ENCODE peak calls at places on chromosomes 16 and 17, in nine cellular contexts. A is NB4, L is fibroblast of mammary gland, B is SK-N-SH, W is cardiac muscle cell, Q is lower lobe of right lung, V is adipocyte, F is HCT116, C is endodermal cell. S is an unnamed sample.

GRCh38 chr17:59406808-59407381 is 75.4 kb downstream of the YPEL2 start:
- DNase-seq in F (no peak), V (peak), B (peak), C (no peak), A (no peak), L (peak), W (no peak), Q (no peak), S (peak)

GRCh38 chr17:17351901-17352781 is 49.0 kb downstream of the NT5M start:
- DNase-seq in Q (no peak), F (no peak), B (peak), C (peak), A (peak), L (peak), W (no peak), V (no peak), S (no peak)

GRCh38 chr17:21378553-21378952 is 2.4 kb downstream of the KCNJ12 start:
- DNase-seq in W (no peak), Q (no peak), C (no peak), A (no peak), F (no peak), V (no peak), L (no peak), B (no peak), S (no peak)

GRCh38 chr17:17525956-17526355 is 29.8 kb upstream of the RASD1 start:
- DNase-seq in F (no peak), V (no peak), L (no peak), C (no peak), Q (no peak), A (no peak), B (no peak), W (no peak), S (no peak)

GRCh38 chr17:49965522-49965905 is 3.5 kb upstream of the DLX4 start:
- DNase-seq in L (no peak), V (no peak), B (no peak), W (no peak), A (peak), F (no peak), C (peak), Q (no peak), S (no peak)

GRCh38 chr16:27228621-27229501 is 25.5 kb downstream of the KDM8 start:
- DNase-seq in V (no peak), C (no peak), L (no peak), F (no peak), W (peak), Q (peak), A (peak), B (no peak), S (peak)

GRCh38 chr17:78356163-78356713 is 3.6 kb downstream of the SOCS3 start:
- DNase-seq in V (peak), C (peak), A (peak), W (peak), L (peak), Q (peak), F (no peak), B (no peak), S (peak)

GRCh38 chr17:61389670-61390478 is 9.8 kb upstream of the TBX2 start:
- DNase-seq in V (peak), Q (no peak), B (peak), A (peak), F (no peak), W (peak), C (peak), L (no peak), S (no peak)

GRCh38 chr17:77884019-77884418 is 74.5 kb upstream of the TNRC6C start:
- DNase-seq in V (no peak), A (no peak), L (no peak), Q (peak), W (peak), B (peak), C (peak), F (no peak), S (no peak)

GRCh38 chr16:64292953-64293352 is 828.9 kb downstream of the CDH11 start:
- DNase-seq in Q (no peak), F (no peak), V (no peak), B (no peak), W (no peak), A (no peak), C (no peak), L (peak), S (no peak)

GRCh38 chr16:29663020-29663828 is at the start of gene SPN:
- DNase-seq in C (peak), B (no peak), V (no peak), Q (peak), W (peak), A (peak), F (no peak), L (no peak), S (no peak)

GRCh38 chr17:77132411-77133086 is 8.2 kb upstream of the SEC14L1 start:
- DNase-seq in C (no peak), L (peak), V (peak), Q (no peak), W (no peak), F (no peak), B (no peak), A (no peak), S (no peak)

GRCh38 chr16:84055366-84055765 is 12.8 kb upstream of the SLC38A8 start:
- DNase-seq in Q (no peak), V (no peak), C (no peak), A (no peak), L (no peak), F (no peak), W (no peak), B (no peak), S (no peak)

GRCh38 chr17:66169839-66170238 is 22.1 kb downstream of the CEP112 start:
- DNase-seq in Q (no peak), B (no peak), C (no peak), W (no peak), F (no peak), V (no peak), A (no peak), L (no peak), S (no peak)

GRCh38 chr17:63113167-63113566 is 147.1 kb downstream of the TANC2 start:
- DNase-seq in F (no peak), W (no peak), V (no peak), Q (no peak), B (no peak), L (peak), C (no peak), A (peak), S (no peak)

GRCh38 chr17:68197091-68197996 is 50.5 kb upstream of the AMZ2 start:
- DNase-seq in V (no peak), W (no peak), C (peak), F (no peak), L (no peak), B (peak), A (no peak), Q (no peak), S (no peak)

GRCh38 chr16:56675685-56676210 is 6.1 kb downstream of the MT1H start:
- DNase-seq in C (peak), F (no peak), Q (no peak), V (no peak), W (no peak), L (no peak), A (no peak), B (no peak), S (no peak)

GRCh38 chr16:68070811-68071546 is 14.2 kb upstream of the NFATC3 start:
- DNase-seq in B (no peak), V (no peak), F (no peak), W (no peak), A (no peak), L (no peak), Q (no peak), C (no peak), S (no peak)

GRCh38 chr17:59617141-59617757 is 2.4 kb upstream of the CLTC start:
- DNase-seq in V (no peak), A (peak), L (no peak), C (no peak), B (no peak), F (no peak), Q (no peak), W (no peak), S (no peak)

GRCh38 chr17:21287703-21288449 is 3.4 kb downstream of the MAP2K3 start:
- DNase-seq in W (no peak), A (peak), B (peak), V (peak), L (peak), F (peak), C (no peak), Q (peak), S (peak)

GRCh38 chr17:4136373-4136772 is 6.5 kb downstream of the ZZEF1 start:
- DNase-seq in L (peak), W (no peak), F (no peak), C (no peak), V (no peak), A (no peak), Q (peak), B (no peak), S (no peak)

GRCh38 chr17:75983501-75984181 is 4.6 kb downstream of the TEN1 start:
- DNase-seq in C (peak), L (peak), A (peak), B (no peak), V (no peak), W (no peak), F (no peak), Q (peak), S (no peak)

GRCh38 chr17:41766135-41766534 is 20.4 kb downstream of the JUP start:
- DNase-seq in Q (no peak), B (no peak), A (no peak), F (no peak), C (no peak), L (no peak), V (no peak), W (no peak), S (no peak)

GRCh38 chr16:12210925-12211869 is 234.7 kb downstream of the SNX29 start:
- DNase-seq in F (no peak), A (no peak), B (no peak), C (no peak), L (no peak), V (no peak), Q (no peak), W (no peak), S (no peak)

GRCh38 chr16:70380919-70381603 is 34.4 kb downstream of the DDX19A start:
- DNase-seq in L (peak), Q (peak), W (peak), A (peak), C (peak), B (peak), V (peak), F (peak), S (peak)

GRCh38 chr16:54370653-54371052 is 84.1 kb upstream of the IRX3 start:
- DNase-seq in V (no peak), Q (peak), B (no peak), A (no peak), L (no peak), W (peak), F (no peak), C (peak), S (no peak)

GRCh38 chr17:56708670-56709410 is 115.3 kb downstream of the NOG start:
- DNase-seq in F (no peak), L (no peak), A (no peak), B (no peak), Q (no peak), W (no peak), C (peak), V (no peak), S (no peak)

GRCh38 chr16:4091638-4092037 is 24.6 kb downstream of the ADCY9 start:
- DNase-seq in V (no peak), W (no peak), B (no peak), Q (peak), A (peak), L (peak), F (no peak), C (no peak), S (no peak)

GRCh38 chr17:5381542-5381941 is 37.9 kb downstream of the NUP88 start:
- DNase-seq in F (no peak), A (no peak), C (no peak), B (no peak), V (peak), Q (no peak), L (peak), W (no peak), S (peak)

GRCh38 chr17:62627904-62628603 is 584 bp downstream of the MRC2 start:
- DNase-seq in V (peak), L (peak), A (peak), F (no peak), C (no peak), W (peak), Q (peak), B (peak), S (no peak)

GRCh38 chr16:88943131-88943664 is 33.8 kb downstream of the CBFA2T3 start:
- DNase-seq in B (no peak), W (no peak), L (no peak), C (no peak), Q (no peak), A (no peak), F (no peak), V (no peak), S (no peak)

GRCh38 chr16:88939814-88940195 is 37.2 kb downstream of the CBFA2T3 start:
- DNase-seq in B (no peak), W (no peak), C (no peak), L (no peak), Q (peak), V (no peak), A (no peak), F (no peak), S (no peak)

GRCh38 chr16:88941933-88942909 is 34.8 kb downstream of the CBFA2T3 start:
- DNase-seq in Q (peak), B (peak), V (peak), A (peak), W (peak), C (peak), F (peak), L (no peak), S (no peak)

GRCh38 chr16:88940196-88941050 is 36.6 kb downstream of the CBFA2T3 start:
- DNase-seq in Q (no peak), W (peak), F (no peak), A (peak), B (peak), C (peak), L (no peak), V (no peak), S (no peak)

DNA sequence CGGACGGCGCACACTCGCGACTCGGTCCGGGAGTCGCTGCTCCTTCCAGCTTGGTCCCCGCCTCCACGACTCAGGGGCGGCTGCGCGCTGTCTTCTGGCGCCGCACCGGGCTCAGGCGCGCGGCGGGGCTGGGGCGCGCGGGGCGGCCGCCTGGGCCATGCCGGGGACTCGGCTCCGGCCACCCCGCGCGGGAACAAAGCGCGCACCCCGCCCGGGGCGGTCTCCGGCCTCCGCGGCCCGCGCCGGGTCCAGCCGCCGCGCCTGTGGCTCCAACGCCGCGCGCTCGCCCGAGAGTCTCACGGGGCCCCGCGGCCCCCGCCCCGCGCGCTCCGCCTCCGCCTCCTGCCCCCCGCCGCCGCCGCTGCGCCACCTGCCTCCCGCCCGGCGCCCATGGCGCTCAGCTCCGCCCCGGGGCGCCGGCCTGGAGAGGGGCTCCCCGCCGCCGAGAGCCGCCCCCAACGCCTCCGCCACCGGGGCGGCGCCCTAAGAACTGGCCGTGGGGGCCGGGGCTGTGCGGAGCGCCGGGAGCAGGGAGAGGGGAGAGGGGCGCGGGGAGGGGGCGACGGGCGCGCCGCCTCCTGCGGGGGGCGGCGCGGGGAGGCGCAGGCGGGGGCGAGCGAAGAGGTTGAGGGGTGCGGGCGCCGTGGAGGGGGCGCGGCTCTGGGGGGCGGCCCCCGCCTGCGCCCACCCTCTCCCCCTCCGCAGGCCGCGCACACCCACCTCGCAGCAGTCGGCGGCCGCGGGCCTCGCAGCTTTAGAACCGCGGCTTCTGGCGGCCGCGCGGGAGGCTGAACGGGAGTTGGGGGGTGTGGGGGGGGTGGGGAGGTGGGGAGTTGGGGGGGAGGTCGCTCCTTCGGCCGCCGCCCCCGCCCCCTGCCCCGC is 35.7 kb downstream of the CBFA2T3 start:
- DNase-seq in L (no peak), A (peak), V (peak), Q (no peak), C (peak), B (peak), F (no peak), W (peak), S (no peak)
- H3K4me3 ChIP-seq in L (no peak), A (peak), V (no peak), Q (peak), C (no peak), B (no peak), F (peak), W (peak), S (peak)

GRCh38 chr17:83096401-83097220 is 17.2 kb downstream of the METRNL start:
- DNase-seq in W (no peak), V (no peak), Q (peak), F (no peak), C (no peak), B (no peak), L (no peak), A (no peak), S (no peak)

GRCh38 chr17:83099570-83100181 is 20.3 kb downstream of the METRNL start:
- DNase-seq in Q (no peak), W (no peak), A (no peak), F (no peak), C (no peak), V (peak), B (peak), L (no peak), S (no peak)

GRCh38 chr17:83098241-83099085 is 19.1 kb downstream of the METRNL start:
- DNase-seq in Q (no peak), L (no peak), W (no peak), B (no peak), A (no peak), F (no peak), V (no peak), C (no peak), S (no peak)

GRCh38 chr17:83099086-83099540 is 19.7 kb downstream of the METRNL start:
- DNase-seq in B (no peak), V (no peak), C (no peak), Q (no peak), A (no peak), F (no peak), W (no peak), L (no peak), S (no peak)

GRCh38 chr17:83097831-83098230 is 18.4 kb downstream of the METRNL start:
- DNase-seq in C (no peak), Q (no peak), F (no peak), V (no peak), B (no peak), L (no peak), A (no peak), W (no peak), S (no peak)
- H3K4me3 ChIP-seq in C (no peak), Q (no peak), F (no peak), V (no peak), B (no peak), L (no peak), A (no peak), W (no peak), S (no peak)

DNA sequence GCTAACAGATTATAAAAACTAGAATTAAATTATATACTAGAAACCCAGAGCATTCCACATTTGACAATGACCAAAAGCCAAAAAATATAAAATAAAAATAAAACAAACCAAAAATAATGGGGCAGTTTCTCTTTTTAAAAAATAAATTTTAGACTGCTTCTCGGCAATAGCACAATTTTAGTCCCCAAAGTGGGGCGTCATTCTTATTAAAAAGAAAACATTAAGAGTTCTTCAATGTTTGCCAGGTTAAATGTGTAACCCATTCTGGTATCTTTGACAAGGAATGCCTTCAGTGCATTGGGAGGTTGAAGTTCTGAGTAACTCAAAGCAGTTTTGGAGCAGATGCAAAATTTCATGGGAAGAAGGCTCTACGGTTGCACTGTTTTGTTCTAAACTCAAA is 3.3 kb downstream of the MAF start:
- DNase-seq in L (no peak), A (no peak), W (no peak), B (no peak), F (no peak), C (no peak), V (no peak), Q (no peak), S (no peak)
- H3K4me3 ChIP-seq in L (no peak), A (no peak), W (peak), B (no peak), F (no peak), C (peak), V (peak), Q (peak), S (no peak)

GRCh38 chr17:7557147-7557764 is 1.3 kb upstream of the TNFSF13 start:
- DNase-seq in W (no peak), A (no peak), V (no peak), C (peak), B (no peak), F (no peak), Q (peak), L (no peak), S (no peak)

GRCh38 chr17:7557825-7558543 is 566 bp upstream of the TNFSF13 start:
- DNase-seq in C (peak), Q (peak), A (peak), F (no peak), V (no peak), L (peak), B (peak), W (peak), S (no peak)

GRCh38 chr17:7559307-7560171 is 989 bp downstream of the TNFSF13 start:
- DNase-seq in A (no peak), W (no peak), C (peak), L (no peak), V (no peak), F (no peak), B (no peak), Q (peak), S (no peak)

GRCh38 chr17:7560172-7561027 is 1.3 kb upstream of the SENP3 start:
- DNase-seq in C (peak), B (peak), V (peak), W (peak), A (no peak), Q (peak), L (peak), F (no peak), S (no peak)

GRCh38 chr17:7558544-7559306 is at the start of gene TNFSF13:
- DNase-seq in F (no peak), B (peak), A (peak), V (no peak), C (no peak), W (no peak), Q (peak), L (no peak), S (no peak)
- H3K4me3 ChIP-seq in F (no peak), B (no peak), A (peak), V (peak), C (no peak), W (no peak), Q (peak), L (peak), S (no peak)